ENCODE peak calls at places on chromosomes 1 and 21, in seven cellular contexts. One of them, this sample, is unnamed.

GRCh38 chr1:214584805-214585766 is 17.9 kb upstream of the CENPF start:
- DNase-seq in NAMALWA: peak
- DNase-seq in NCI-H2029: no peak
- DNase-seq in COR-L47: no peak
- DNase-seq in right lobe of liver: no peak
- DNase-seq in left lung: no peak
- DNase-seq in brain microvascular endothelial cell: no peak
- DNase-seq in this sample: peak

GRCh38 chr1:93304716-93305138 is 41.0 kb upstream of the DR1 start:
- DNase-seq in NAMALWA: peak
- DNase-seq in NCI-H2029: peak
- DNase-seq in COR-L47: peak
- DNase-seq in right lobe of liver: no peak
- DNase-seq in left lung: no peak
- DNase-seq in brain microvascular endothelial cell: peak
- DNase-seq in this sample: peak

GRCh38 chr21:31920275-31920674 is 47.5 kb downstream of the HUNK start:
- DNase-seq in NAMALWA: no peak
- DNase-seq in NCI-H2029: no peak
- DNase-seq in COR-L47: no peak
- DNase-seq in right lobe of liver: no peak
- DNase-seq in left lung: no peak
- DNase-seq in brain microvascular endothelial cell: no peak
- DNase-seq in this sample: no peak

GRCh38 chr1:86146566-86146965 is 10.0 kb downstream of the COL24A1 start:
- DNase-seq in NAMALWA: peak
- DNase-seq in NCI-H2029: no peak
- DNase-seq in COR-L47: no peak
- DNase-seq in right lobe of liver: no peak
- DNase-seq in left lung: no peak
- DNase-seq in brain microvascular endothelial cell: no peak
- DNase-seq in this sample: no peak

GRCh38 chr1:17893891-17894631 is 138.9 kb downstream of the ACTL8 start:
- DNase-seq in NAMALWA: no peak
- DNase-seq in NCI-H2029: no peak
- DNase-seq in COR-L47: no peak
- DNase-seq in right lobe of liver: no peak
- DNase-seq in left lung: no peak
- DNase-seq in brain microvascular endothelial cell: no peak
- DNase-seq in this sample: no peak

GRCh38 chr21:34919406-34919805 is 129.7 kb downstream of the RUNX1 start:
- DNase-seq in NAMALWA: no peak
- DNase-seq in NCI-H2029: no peak
- DNase-seq in COR-L47: no peak
- DNase-seq in right lobe of liver: no peak
- DNase-seq in left lung: no peak
- DNase-seq in brain microvascular endothelial cell: no peak
- DNase-seq in this sample: no peak

GRCh38 chr1:157691285-157691920 is 9.2 kb downstream of the FCRL3 start:
- DNase-seq in NAMALWA: peak
- DNase-seq in NCI-H2029: peak
- DNase-seq in COR-L47: no peak
- DNase-seq in right lobe of liver: no peak
- DNase-seq in left lung: no peak
- DNase-seq in brain microvascular endothelial cell: peak
- DNase-seq in this sample: peak

GRCh38 chr1:210706246-210706645 is 377.5 kb downstream of the HHAT start:
- DNase-seq in NAMALWA: no peak
- DNase-seq in NCI-H2029: no peak
- DNase-seq in COR-L47: no peak
- DNase-seq in right lobe of liver: no peak
- DNase-seq in left lung: no peak
- DNase-seq in brain microvascular endothelial cell: no peak
- DNase-seq in this sample: no peak

GRCh38 chr1:36306210-36306901 is at the start of gene SH3D21:
- DNase-seq in NAMALWA: peak
- DNase-seq in NCI-H2029: no peak
- DNase-seq in COR-L47: peak
- DNase-seq in right lobe of liver: peak
- DNase-seq in left lung: peak
- DNase-seq in brain microvascular endothelial cell: no peak
- DNase-seq in this sample: peak

GRCh38 chr21:31908106-31909031 is 35.5 kb downstream of the HUNK start:
- DNase-seq in NAMALWA: no peak
- DNase-seq in NCI-H2029: no peak
- DNase-seq in COR-L47: no peak
- DNase-seq in right lobe of liver: no peak
- DNase-seq in left lung: peak
- DNase-seq in brain microvascular endothelial cell: no peak
- DNase-seq in this sample: peak

GRCh38 chr1:2232255-2232915 is 4.3 kb downstream of the SKI start:
- DNase-seq in NAMALWA: no peak
- DNase-seq in NCI-H2029: no peak
- DNase-seq in COR-L47: no peak
- DNase-seq in right lobe of liver: no peak
- DNase-seq in left lung: no peak
- DNase-seq in brain microvascular endothelial cell: no peak
- DNase-seq in this sample: no peak

GRCh38 chr1:18398791-18399551 is 81.8 kb upstream of the KLHDC7A start:
- DNase-seq in NAMALWA: no peak
- DNase-seq in NCI-H2029: no peak
- DNase-seq in COR-L47: no peak
- DNase-seq in right lobe of liver: no peak
- DNase-seq in left lung: no peak
- DNase-seq in brain microvascular endothelial cell: no peak
- DNase-seq in this sample: no peak

GRCh38 chr1:27366411-27367159 is at the start of gene MAP3K6:
- DNase-seq in NAMALWA: no peak
- DNase-seq in NCI-H2029: peak
- DNase-seq in COR-L47: peak
- DNase-seq in right lobe of liver: peak
- DNase-seq in left lung: peak
- DNase-seq in brain microvascular endothelial cell: peak
- DNase-seq in this sample: peak

GRCh38 chr1:30929944-30930525 is 21.5 kb upstream of the SDC3 start:
- DNase-seq in NAMALWA: no peak
- DNase-seq in NCI-H2029: no peak
- DNase-seq in COR-L47: no peak
- DNase-seq in right lobe of liver: no peak
- DNase-seq in left lung: no peak
- DNase-seq in brain microvascular endothelial cell: no peak
- DNase-seq in this sample: no peak

GRCh38 chr1:211192227-211192626 is 58.3 kb upstream of the KCNH1 start:
- DNase-seq in NAMALWA: no peak
- DNase-seq in NCI-H2029: no peak
- DNase-seq in COR-L47: no peak
- DNase-seq in right lobe of liver: no peak
- DNase-seq in left lung: no peak
- DNase-seq in brain microvascular endothelial cell: no peak
- DNase-seq in this sample: no peak

GRCh38 chr1:246220495-246221065 is 286.5 kb downstream of the SMYD3 start:
- DNase-seq in NAMALWA: no peak
- DNase-seq in NCI-H2029: no peak
- DNase-seq in COR-L47: no peak
- DNase-seq in right lobe of liver: no peak
- DNase-seq in left lung: no peak
- DNase-seq in brain microvascular endothelial cell: no peak
- DNase-seq in this sample: no peak

GRCh38 chr1:23026573-23026972 is 7.3 kb downstream of the KDM1A start:
- DNase-seq in NAMALWA: no peak
- DNase-seq in NCI-H2029: no peak
- DNase-seq in COR-L47: no peak
- DNase-seq in right lobe of liver: no peak
- DNase-seq in left lung: no peak
- DNase-seq in brain microvascular endothelial cell: no peak
- DNase-seq in this sample: no peak

GRCh38 chr1:53893999-53894636 is at the start of gene DIO1:
- DNase-seq in NAMALWA: no peak
- DNase-seq in NCI-H2029: no peak
- DNase-seq in COR-L47: no peak
- DNase-seq in right lobe of liver: peak
- DNase-seq in left lung: no peak
- DNase-seq in brain microvascular endothelial cell: no peak
- DNase-seq in this sample: no peak

GRCh38 chr1:70847013-70847412 is 200.6 kb downstream of the PTGER3 start:
- DNase-seq in NAMALWA: no peak
- DNase-seq in NCI-H2029: no peak
- DNase-seq in COR-L47: no peak
- DNase-seq in right lobe of liver: no peak
- DNase-seq in left lung: no peak
- DNase-seq in brain microvascular endothelial cell: no peak
- DNase-seq in this sample: no peak

This sample was measured in astrocyte of the spinal cord.